ENCODE peak calls at places on chromosome 12, in six cellular contexts. Z is posterior cingulate gyrus; J is GM10248; V is naive thymus-derived CD8-positive, alpha-beta T cell; X is ELR; R is CD4-positive, alpha-beta T cell. E is an unnamed sample.
A peak's percentile ranks its signal among the peaks of the same experiment; 100 is the strongest.

GRCh38 chr12:54404061-54405004 is 14.7 kb downstream of the ITGA5 start:
- DNase-seq in V (peak; percentile 61), Z (peak; percentile 85), R (peak; percentile 56), X (peak; percentile 75), J (peak; percentile 69), E (no peak)

GRCh38 chr12:69196302-69197288 is 42.8 kb upstream of the CPSF6 start:
- DNase-seq in Z (no peak), J (no peak), R (no peak), V (no peak), X (peak; percentile 15), E (no peak)

GRCh38 chr12:93569656-93570551 is 2.6 kb upstream of the SOCS2 start:
- DNase-seq in J (peak; percentile 86), R (peak; percentile 68), V (peak; percentile 62), Z (peak; percentile 95), X (peak; percentile 93), E (peak; percentile 58)

GRCh38 chr12:2682301-2683282 is 112.2 kb upstream of the FKBP4 start:
- DNase-seq in V (peak; percentile 63), X (peak; percentile 64), Z (peak; percentile 85), R (peak; percentile 21), J (no peak), E (no peak)

GRCh38 chr12:8031872-8032241 is 659 bp upstream of the FOXJ2 start:
- DNase-seq in V (no peak), Z (no peak), J (no peak), X (no peak), R (no peak), E (no peak)

GRCh38 chr12:9792961-9793617 is 32.4 kb upstream of the CD69 start:
- DNase-seq in Z (no peak), X (peak; percentile 95), V (no peak), J (no peak), R (no peak), E (no peak)

GRCh38 chr12:4119157-4119761 is 154.3 kb upstream of the CCND2 start:
- DNase-seq in Z (no peak), J (peak; percentile 80), X (no peak), V (no peak), R (no peak), E (peak; percentile 47)

GRCh38 chr12:10121278-10121677 is 8.7 kb downstream of the CLEC7A start:
- DNase-seq in Z (no peak), X (no peak), R (no peak), J (no peak), V (no peak), E (no peak)

GRCh38 chr12:6612247-6612646 is 5.1 kb upstream of the CHD4 start:
- DNase-seq in X (no peak), R (peak; percentile 51), Z (no peak), V (no peak), J (no peak), E (no peak)

GRCh38 chr12:106305376-106305775 is 2.8 kb downstream of the TCP11L2 start:
- DNase-seq in V (no peak), J (no peak), Z (no peak), X (no peak), R (no peak), E (no peak)

GRCh38 chr12:110874781-110875180 is 28.0 kb downstream of the CCDC63 start:
- DNase-seq in R (no peak), V (no peak), J (no peak), X (no peak), Z (no peak), E (no peak)

GRCh38 chr12:25020621-25021243 is 71.8 kb upstream of the BCAT1 start:
- DNase-seq in Z (no peak), R (no peak), J (peak; percentile 68), X (no peak), V (no peak), E (peak; percentile 66)

GRCh38 chr12:6715130-6715529 is 8.7 kb upstream of the COPS7A start:
- DNase-seq in X (no peak), Z (peak; percentile 8), V (no peak), R (no peak), J (no peak), E (no peak)

GRCh38 chr12:28876423-28876822 is 272.7 kb upstream of the FAR2 start:
- DNase-seq in R (no peak), J (no peak), Z (no peak), V (no peak), X (no peak), E (no peak)

GRCh38 chr12:108907861-108908302 is 28.0 kb downstream of the DAO start:
- DNase-seq in J (no peak), X (no peak), R (no peak), Z (no peak), V (no peak), E (no peak)

GRCh38 chr12:52331833-52332232 is 10.6 kb upstream of the KRT83 start:
- DNase-seq in J (no peak), V (no peak), X (no peak), Z (no peak), R (no peak), E (no peak)

E was measured in naive B cell.